ENCODE peak calls at places on chromosomes 3 and 15, in nine cellular contexts. C is uterus, J is HepG2, W is body of pancreas, Z is IMR-90, F is suprapubic skin, S is A549, A is HCT116, D is upper lobe of left lung. V is an unnamed sample.

GRCh38 chr3:125129512-125129962 is 73.7 kb upstream of the HEG1 start:
- DNase-seq in C (peak), J (peak), W (peak), Z (peak), F (no peak), S (peak), A (no peak), D (peak), V (no peak)

GRCh38 chr3:49911124-49911420 is 7.4 kb upstream of the MST1R start:
- DNase-seq in C (no peak), J (no peak), W (no peak), Z (no peak), F (no peak), S (no peak), A (no peak), D (no peak), V (no peak)

GRCh38 chr3:69541059-69541471 is 155.2 kb upstream of the FRMD4B start:
- DNase-seq in C (no peak), J (no peak), W (no peak), Z (no peak), F (no peak), S (no peak), A (no peak), D (no peak), V (no peak)

GRCh38 chr15:90552162-90552928 is 22.6 kb downstream of the CRTC3 start:
- DNase-seq in C (no peak), J (no peak), W (no peak), Z (peak), F (no peak), S (no peak), A (no peak), D (no peak), V (no peak)

GRCh38 chr15:29364429-29365078 is 94.9 kb upstream of the NSMCE3 start:
- DNase-seq in C (no peak), J (peak), W (no peak), Z (peak), F (no peak), S (peak), A (no peak), D (no peak), V (no peak)

GRCh38 chr3:195182470-195182795 is 88.5 kb downstream of the XXYLT1 start:
- DNase-seq in C (peak), J (no peak), W (no peak), Z (peak), F (peak), S (no peak), A (no peak), D (no peak), V (no peak)

GRCh38 chr15:45126535-45127158 is 3.0 kb downstream of the DUOXA1 start:
- DNase-seq in C (no peak), J (peak), W (no peak), Z (peak), F (no peak), S (peak), A (peak), D (no peak), V (no peak)

GRCh38 chr3:67415504-67415903 is 238.9 kb downstream of the SUCLG2 start:
- DNase-seq in C (no peak), J (no peak), W (no peak), Z (peak), F (no peak), S (no peak), A (no peak), D (no peak), V (no peak)

GRCh38 chr3:105527949-105528348 is 161.2 kb downstream of the ALCAM start:
- DNase-seq in C (no peak), J (no peak), W (no peak), Z (peak), F (no peak), S (peak), A (peak), D (no peak), V (no peak)

GRCh38 chr3:151107701-151108100 is 22.2 kb downstream of the MED12L start:
- DNase-seq in C (no peak), J (no peak), W (no peak), Z (no peak), F (no peak), S (no peak), A (no peak), D (no peak), V (no peak)

GRCh38 chr15:68751622-68752021 is 69.1 kb downstream of the ANP32A start:
- DNase-seq in C (no peak), J (no peak), W (no peak), Z (no peak), F (no peak), S (no peak), A (no peak), D (no peak), V (no peak)

GRCh38 chr3:147409143-147410121 is at the start of gene ZIC1:
- DNase-seq in C (no peak), J (no peak), W (no peak), Z (no peak), F (no peak), S (no peak), A (no peak), D (no peak), V (no peak)

GRCh38 chr3:169128579-169128978 is 534.9 kb downstream of the MECOM start:
- DNase-seq in C (no peak), J (no peak), W (no peak), Z (no peak), F (no peak), S (no peak), A (no peak), D (no peak), V (no peak)

GRCh38 chr3:147360936-147361670 is 45.2 kb downstream of the ZIC4 start:
- DNase-seq in C (no peak), J (no peak), W (no peak), Z (no peak), F (no peak), S (no peak), A (no peak), D (no peak), V (no peak)

GRCh38 chr15:100650685-100651084 is 48.3 kb downstream of the ASB7 start:
- DNase-seq in C (no peak), J (no peak), W (no peak), Z (no peak), F (no peak), S (peak), A (no peak), D (no peak), V (no peak)

GRCh38 chr3:56288258-56288657 is 180.0 kb downstream of the ERC2 start:
- DNase-seq in C (no peak), J (no peak), W (no peak), Z (no peak), F (no peak), S (no peak), A (no peak), D (no peak), V (no peak)

GRCh38 chr3:175208316-175208715 is 349.2 kb downstream of the NAALADL2 start:
- DNase-seq in C (no peak), J (no peak), W (no peak), Z (peak), F (no peak), S (no peak), A (no peak), D (no peak), V (no peak)

GRCh38 chr3:128190501-128190900 is 37.2 kb downstream of the EEFSEC start:
- DNase-seq in C (no peak), J (no peak), W (no peak), Z (peak), F (no peak), S (peak), A (no peak), D (no peak), V (no peak)

GRCh38 chr15:57592836-57593420 is 1.2 kb downstream of the MYZAP start:
- DNase-seq in C (no peak), J (no peak), W (no peak), Z (no peak), F (no peak), S (no peak), A (no peak), D (no peak), V (no peak)

GRCh38 chr3:36784012-36784763 is 19.8 kb upstream of the DCLK3 start:
- DNase-seq in C (no peak), J (no peak), W (no peak), Z (no peak), F (no peak), S (no peak), A (no peak), D (no peak), V (no peak)

GRCh38 chr3:169203631-169204550 is 459.6 kb downstream of the MECOM start:
- DNase-seq in C (no peak), J (no peak), W (no peak), Z (no peak), F (no peak), S (no peak), A (no peak), D (no peak), V (no peak)

GRCh38 chr15:57505949-57506391 is 85.7 kb upstream of the MYZAP start:
- DNase-seq in C (no peak), J (no peak), W (peak), Z (no peak), F (peak), S (peak), A (no peak), D (peak), V (no peak)

GRCh38 chr3:73605388-73605787 is 19.4 kb downstream of the PDZRN3 start:
- DNase-seq in C (no peak), J (no peak), W (no peak), Z (peak), F (no peak), S (no peak), A (no peak), D (no peak), V (no peak)

GRCh38 chr3:151837057-151837456 is 23.1 kb downstream of the AADAC start:
- DNase-seq in C (no peak), J (no peak), W (peak), Z (peak), F (no peak), S (peak), A (peak), D (peak), V (no peak)

GRCh38 chr15:68558318-68559305 is 20.2 kb upstream of the CORO2B start:
- DNase-seq in C (peak), J (no peak), W (no peak), Z (no peak), F (no peak), S (no peak), A (no peak), D (peak), V (no peak)

GRCh38 chr3:174685796-174686195 is 173.3 kb upstream of the NAALADL2 start:
- DNase-seq in C (no peak), J (no peak), W (no peak), Z (no peak), F (no peak), S (no peak), A (no peak), D (no peak), V (no peak)

GRCh38 chr3:129936757-129937156 is 37.8 kb upstream of the TRH start:
- DNase-seq in C (peak), J (peak), W (peak), Z (peak), F (no peak), S (peak), A (no peak), D (peak), V (no peak)

GRCh38 chr3:192566706-192567290 is 160.5 kb downstream of the FGF12 start:
- DNase-seq in C (peak), J (peak), W (peak), Z (peak), F (peak), S (peak), A (peak), D (peak), V (peak)

GRCh38 chr15:95017950-95018349 is 786.6 kb downstream of the MCTP2 start:
- DNase-seq in C (peak), J (no peak), W (peak), Z (no peak), F (peak), S (no peak), A (no peak), D (peak), V (no peak)

GRCh38 chr15:58065011-58065444 is 483 bp downstream of the ALDH1A2 start:
- DNase-seq in C (peak), J (no peak), W (peak), Z (no peak), F (peak), S (no peak), A (no peak), D (peak), V (no peak)

GRCh38 chr3:148962513-148962912 is 28.8 kb upstream of the GYG1 start:
- DNase-seq in C (no peak), J (peak), W (no peak), Z (peak), F (no peak), S (peak), A (peak), D (peak), V (no peak)

GRCh38 chr15:100627789-100628395 is 25.5 kb downstream of the ASB7 start:
- DNase-seq in C (peak), J (peak), W (peak), Z (peak), F (no peak), S (peak), A (peak), D (peak), V (no peak)

GRCh38 chr3:108127301-108127988 is 36.6 kb upstream of the CD47 start:
- DNase-seq in C (no peak), J (no peak), W (no peak), Z (no peak), F (no peak), S (no peak), A (no peak), D (no peak), V (no peak)

GRCh38 chr3:108126348-108126747 is 35.5 kb upstream of the CD47 start:
- DNase-seq in C (no peak), J (no peak), W (no peak), Z (no peak), F (no peak), S (no peak), A (no peak), D (no peak), V (no peak)

GRCh38 chr3:108124337-108125150 is 33.7 kb upstream of the CD47 start:
- DNase-seq in C (no peak), J (no peak), W (no peak), Z (no peak), F (no peak), S (no peak), A (no peak), D (no peak), V (no peak)

GRCh38 chr3:108125151-108125540 is 34.3 kb upstream of the CD47 start:
- DNase-seq in C (no peak), J (no peak), W (no peak), Z (no peak), F (no peak), S (no peak), A (no peak), D (no peak), V (no peak)

GRCh38 chr3:108125550-108126071 is 34.8 kb upstream of the CD47 start:
- DNase-seq in C (no peak), J (no peak), W (no peak), Z (no peak), F (no peak), S (no peak), A (no peak), D (no peak), V (peak)
- TF ChIP-seq POLR2A in C (no peak), J (no peak), W (no peak), Z (no peak), F (no peak), S (no peak), A (no peak), D (no peak), V (peak)

DNA sequence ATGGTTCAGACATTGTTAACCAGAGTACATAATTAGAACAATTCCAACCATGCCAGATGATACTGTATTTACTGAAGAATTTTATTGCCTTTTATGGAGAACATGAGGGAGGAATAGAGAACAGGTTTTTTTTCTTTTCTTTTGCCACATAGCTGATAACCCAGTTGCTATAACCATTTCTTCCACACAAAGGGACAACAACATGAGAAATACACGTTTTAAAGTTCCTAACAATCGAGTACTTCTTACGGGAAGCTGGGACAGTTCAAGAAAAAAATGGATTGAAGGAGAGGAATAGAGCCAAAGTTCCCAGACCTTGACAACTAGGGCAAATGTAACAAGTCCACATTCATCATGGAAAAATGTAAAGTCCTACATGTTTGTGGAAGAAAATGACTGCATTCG is 71.7 kb downstream of the FILIP1L start:
- DNase-seq in C (no peak), J (no peak), W (no peak), Z (peak), F (no peak), S (no peak), A (no peak), D (no peak), V (no peak)
- H3K27ac ChIP-seq in C (peak), J (no peak), W (peak), Z (peak), F (peak), S (peak), A (no peak), D (peak), V (peak)

DNA sequence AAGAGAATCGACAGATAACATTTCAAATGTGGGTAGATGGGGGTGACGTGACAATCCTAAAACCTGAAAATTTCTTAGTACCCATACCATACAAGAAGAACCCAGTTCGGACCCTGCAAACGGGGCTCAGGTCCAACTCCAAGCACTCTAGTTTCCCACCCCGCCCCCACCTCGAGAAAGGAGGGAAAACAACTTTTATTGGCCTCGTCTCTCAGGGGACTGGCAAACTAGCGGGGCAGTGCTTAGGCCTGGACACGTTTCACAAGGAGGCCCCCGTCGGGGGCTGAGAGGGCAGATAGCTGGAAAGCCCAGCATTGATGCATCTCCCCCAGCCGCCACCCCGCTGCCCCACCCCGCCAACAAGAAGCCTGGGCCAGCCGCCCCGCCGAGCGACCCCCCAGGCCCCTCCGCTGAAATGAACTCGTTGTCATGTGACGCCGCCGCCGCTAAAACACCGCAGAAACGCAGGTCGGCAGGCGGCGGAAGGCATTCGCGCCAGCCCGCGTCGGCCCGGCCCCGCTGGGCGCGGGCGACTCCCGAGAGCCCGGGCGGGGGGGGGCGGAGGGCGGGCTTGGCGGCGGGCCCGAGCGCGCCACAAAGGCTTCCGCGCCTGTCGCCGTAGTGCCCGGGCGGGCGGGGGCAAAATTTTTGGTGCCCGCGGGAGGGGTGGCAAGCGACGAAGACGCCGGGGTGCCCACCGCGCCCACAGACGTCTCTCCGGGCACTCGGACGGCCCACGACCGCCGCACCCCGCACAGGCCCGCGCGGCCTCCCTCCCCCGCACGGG is 726 bp downstream of the STAG1 start:
- DNase-seq in C (peak), J (peak), W (peak), Z (peak), F (peak), S (peak), A (no peak), D (peak), V (peak)
- TF ChIP-seq POLR2A in C (no peak), J (peak), W (peak), Z (peak), F (no peak), S (no peak), A (no peak), D (no peak), V (no peak)

GRCh38 chr15:75659928-75660645 is 12.4 kb downstream of the SNX33 start:
- DNase-seq in C (no peak), J (no peak), W (no peak), Z (no peak), F (no peak), S (no peak), A (no peak), D (no peak), V (no peak)

GRCh38 chr15:75662823-75663519 is 15.3 kb downstream of the SNX33 start:
- DNase-seq in C (no peak), J (no peak), W (no peak), Z (no peak), F (no peak), S (no peak), A (no peak), D (no peak), V (no peak)

GRCh38 chr15:75661779-75662140 is 14.0 kb downstream of the SNX33 start:
- DNase-seq in C (no peak), J (no peak), W (no peak), Z (no peak), F (no peak), S (no peak), A (no peak), D (no peak), V (no peak)

GRCh38 chr15:75659141-75659771 is 11.5 kb downstream of the SNX33 start:
- DNase-seq in C (no peak), J (no peak), W (no peak), Z (no peak), F (no peak), S (no peak), A (no peak), D (no peak), V (no peak)

GRCh38 chr15:75661041-75661778 is 13.5 kb downstream of the SNX33 start:
- DNase-seq in C (peak), J (peak), W (peak), Z (peak), F (peak), S (peak), A (no peak), D (peak), V (peak)
- H3K27ac ChIP-seq in C (peak), J (no peak), W (peak), Z (peak), F (peak), S (peak), A (peak), D (peak), V (peak)

V was measured in esophagus squamous epithelium.